ENCODE peak calls at places on chromosomes 16 and 17, in ten cellular contexts. A is T-cell; I is T-helper 2 cell; M is NCI-H1436; B is H7; R is pancreas; H is stimulated activated CD4-positive, alpha-beta T cell treated with anti-CD3 and anti-CD28 coated beads, Interleukin-2, amount 100 ng/mL, for 24 hours; K is kidney epithelial cell; Q is activated CD8-positive, alpha-beta memory T cell treated with anti-CD3 and anti-CD28 coated beads, Interleukin-2, amount 50 U/mL, for 48 hours; S is kidney tubule cell. G is an unnamed sample.

GRCh38 chr17:66357037-66357436 is 54.6 kb downstream of the PRKCA start:
- DNase-seq in A (no peak), I (no peak), M (no peak), B (no peak), R (no peak), H (no peak), K (no peak), Q (no peak), S (peak; percentile 29), G (no peak)

GRCh38 chr16:75035410-75035968 is 36.7 kb downstream of the ZNRF1 start:
- DNase-seq in A (no peak), I (no peak), M (no peak), B (no peak), R (no peak), H (no peak), K (no peak), Q (no peak), S (no peak), G (no peak)

GRCh38 chr17:79874329-79874981 is 35.2 kb upstream of the CBX4 start:
- DNase-seq in A (no peak), I (no peak), M (peak; percentile 30), B (peak; percentile 88), R (peak; percentile 33), H (no peak), K (no peak), Q (no peak), S (peak; percentile 39), G (no peak)

GRCh38 chr17:12021604-12022003 is 927 bp downstream of the MAP2K4 start:
- DNase-seq in A (no peak), I (no peak), M (no peak), B (no peak), R (no peak), H (no peak), K (no peak), Q (no peak), S (no peak), G (no peak)

GRCh38 chr17:82097187-82097918 is 683 bp downstream of the FASN start:
- DNase-seq in A (no peak), I (no peak), M (peak; percentile 33), B (peak; percentile 92), R (peak; percentile 60), H (no peak), K (no peak), Q (peak; percentile 71), S (peak; percentile 48), G (no peak)

GRCh38 chr17:45646288-45646988 is 137.7 kb upstream of the CRHR1 start:
- DNase-seq in A (no peak), I (no peak), M (no peak), B (no peak), R (no peak), H (no peak), K (no peak), Q (no peak), S (no peak), G (no peak)

GRCh38 chr16:54462151-54462651 is 175.6 kb upstream of the IRX3 start:
- DNase-seq in A (no peak), I (no peak), M (no peak), B (no peak), R (no peak), H (no peak), K (no peak), Q (no peak), S (no peak), G (no peak)

GRCh38 chr17:58516644-58517377 is 2.4 kb upstream of the MTMR4 start:
- DNase-seq in A (no peak), I (no peak), M (no peak), B (no peak), R (no peak), H (no peak), K (no peak), Q (no peak), S (no peak), G (no peak)

GRCh38 chr16:89131783-89132182 is 38.1 kb downstream of the ACSF3 start:
- DNase-seq in A (no peak), I (no peak), M (no peak), B (no peak), R (no peak), H (no peak), K (no peak), Q (no peak), S (no peak), G (no peak)

GRCh38 chr17:61928101-61928436 is 287 bp upstream of the INTS2 start:
- DNase-seq in A (no peak), I (no peak), M (no peak), B (no peak), R (no peak), H (no peak), K (no peak), Q (no peak), S (no peak), G (no peak)

GRCh38 chr16:60329110-60329509 is 1595.0 kb upstream of the GOT2 start:
- DNase-seq in A (no peak), I (no peak), M (no peak), B (no peak), R (no peak), H (no peak), K (no peak), Q (no peak), S (no peak), G (no peak)

GRCh38 chr17:77089118-77089477 is 51.7 kb upstream of the SEC14L1 start:
- DNase-seq in A (no peak), I (no peak), M (no peak), B (no peak), R (no peak), H (peak; percentile 25), K (no peak), Q (no peak), S (peak; percentile 65), G (no peak)

GRCh38 chr16:57278494-57278893 is 6.0 kb downstream of the PLLP start:
- DNase-seq in A (no peak), I (no peak), M (no peak), B (no peak), R (no peak), H (no peak), K (no peak), Q (no peak), S (no peak), G (no peak)

GRCh38 chr16:56671706-56672105 is 2.1 kb downstream of the MT1H start:
- DNase-seq in A (no peak), I (no peak), M (no peak), B (no peak), R (no peak), H (no peak), K (no peak), Q (no peak), S (no peak), G (no peak)

GRCh38 chr17:75765981-75766380 is 989 bp upstream of the GALK1 start:
- DNase-seq in A (no peak), I (no peak), M (no peak), B (peak; percentile 48), R (peak; percentile 37), H (no peak), K (no peak), Q (no peak), S (no peak), G (no peak)

GRCh38 chr17:37450090-37450489 is 39.6 kb upstream of the DUSP14 start:
- DNase-seq in A (no peak), I (no peak), M (no peak), B (no peak), R (no peak), H (no peak), K (no peak), Q (no peak), S (peak; percentile 64), G (no peak)

GRCh38 chr16:84854759-84855158 is 35.0 kb downstream of the CRISPLD2 start:
- DNase-seq in A (no peak), I (no peak), M (no peak), B (peak; percentile 10), R (no peak), H (no peak), K (no peak), Q (no peak), S (no peak), G (no peak)

GRCh38 chr16:89330177-89330856 is 112.8 kb downstream of the ZNF778 start:
- DNase-seq in A (peak; percentile 39), I (no peak), M (no peak), B (peak; percentile 79), R (peak; percentile 68), H (no peak), K (peak; percentile 76), Q (no peak), S (peak; percentile 98), G (peak; percentile 23)

GRCh38 chr16:569445-570254 is at the start of gene PIGQ:
- DNase-seq in A (peak; percentile 47), I (peak; percentile 41), M (peak; percentile 22), B (peak; percentile 99), R (peak; percentile 67), H (peak; percentile 67), K (no peak), Q (peak; percentile 89), S (peak; percentile 70), G (peak; percentile 68)

GRCh38 chr16:53053967-53054669 is 673 bp upstream of the CHD9 start:
- DNase-seq in A (no peak), I (no peak), M (peak; percentile 18), B (peak; percentile 32), R (peak; percentile 55), H (peak; percentile 19), K (no peak), Q (no peak), S (peak; percentile 30), G (no peak)

GRCh38 chr17:77327566-77328463 is 187.0 kb downstream of the SEC14L1 start:
- DNase-seq in A (no peak), I (no peak), M (no peak), B (no peak), R (peak; percentile 6), H (no peak), K (no peak), Q (peak; percentile 42), S (no peak), G (no peak)

GRCh38 chr16:79170565-79171242 is 429.8 kb downstream of the MAF start:
- DNase-seq in A (no peak), I (no peak), M (no peak), B (no peak), R (no peak), H (no peak), K (no peak), Q (no peak), S (peak; percentile 18), G (no peak)

GRCh38 chr16:13895516-13895915 is 24.4 kb upstream of the ERCC4 start:
- DNase-seq in A (no peak), I (no peak), M (no peak), B (no peak), R (no peak), H (no peak), K (no peak), Q (no peak), S (no peak), G (no peak)

GRCh38 chr16:56450275-56450889 is 750 bp downstream of the NUDT21 start:
- DNase-seq in A (no peak), I (peak; percentile 2), M (no peak), B (peak; percentile 50), R (no peak), H (peak; percentile 23), K (no peak), Q (no peak), S (no peak), G (no peak)